ENCODE peak calls at places on chromosomes 7 and 10, in four cellular contexts. One of them, this sample, is unnamed.

GRCh38 chr10:70069346-70069745 is 16.7 kb downstream of the MACROH2A2 start:
- DNase-seq in left cardiac atrium: no peak
- DNase-seq in activated gamma-delta T cell: no peak
- DNase-seq in tibial artery: no peak
- DNase-seq in this sample: no peak

GRCh38 chr7:79749851-79750250 is 296.4 kb upstream of the MAGI2 start:
- DNase-seq in left cardiac atrium: no peak
- DNase-seq in activated gamma-delta T cell: no peak
- DNase-seq in tibial artery: no peak
- DNase-seq in this sample: no peak

GRCh38 chr7:157760004-157760730 is 423.4 kb downstream of the DNAJB6 start:
- DNase-seq in left cardiac atrium: no peak
- DNase-seq in activated gamma-delta T cell: no peak
- DNase-seq in tibial artery: no peak
- DNase-seq in this sample: no peak

GRCh38 chr10:12512292-12513002 is 163.1 kb downstream of the CAMK1D start:
- DNase-seq in left cardiac atrium: no peak
- DNase-seq in activated gamma-delta T cell: no peak
- DNase-seq in tibial artery: no peak
- DNase-seq in this sample: no peak

GRCh38 chr10:10293431-10293830 is 724.2 kb upstream of the CELF2 start:
- DNase-seq in left cardiac atrium: peak
- DNase-seq in activated gamma-delta T cell: no peak
- DNase-seq in tibial artery: no peak
- DNase-seq in this sample: no peak

GRCh38 chr7:121288894-121289293 is 39.9 kb upstream of the WNT16 start:
- DNase-seq in left cardiac atrium: no peak
- DNase-seq in activated gamma-delta T cell: no peak
- DNase-seq in tibial artery: no peak
- DNase-seq in this sample: no peak

GRCh38 chr7:1230411-1231213 is 2.1 kb upstream of the UNCX start:
- DNase-seq in left cardiac atrium: no peak
- DNase-seq in activated gamma-delta T cell: no peak
- DNase-seq in tibial artery: no peak
- DNase-seq in this sample: no peak

GRCh38 chr7:106283831-106284515 is 810 bp downstream of the NAMPT start:
- DNase-seq in left cardiac atrium: peak
- DNase-seq in activated gamma-delta T cell: no peak
- DNase-seq in tibial artery: peak
- DNase-seq in this sample: peak

GRCh38 chr7:47888371-47889265 is 59.6 kb downstream of the PKD1L1 start:
- DNase-seq in left cardiac atrium: no peak
- DNase-seq in activated gamma-delta T cell: no peak
- DNase-seq in tibial artery: no peak
- DNase-seq in this sample: no peak

GRCh38 chr10:113867904-113868303 is 13.4 kb downstream of the NHLRC2 start:
- DNase-seq in left cardiac atrium: no peak
- DNase-seq in activated gamma-delta T cell: no peak
- DNase-seq in tibial artery: no peak
- DNase-seq in this sample: no peak

GRCh38 chr7:40571796-40572195 is 437.0 kb downstream of the SUGCT start:
- DNase-seq in left cardiac atrium: no peak
- DNase-seq in activated gamma-delta T cell: no peak
- DNase-seq in tibial artery: no peak
- DNase-seq in this sample: no peak

GRCh38 chr7:340979-341694 is 51.2 kb downstream of the FOXL3 start:
- DNase-seq in left cardiac atrium: no peak
- DNase-seq in activated gamma-delta T cell: no peak
- DNase-seq in tibial artery: no peak
- DNase-seq in this sample: no peak

GRCh38 chr7:120732256-120732655 is 125.7 kb downstream of the TSPAN12 start:
- DNase-seq in left cardiac atrium: no peak
- DNase-seq in activated gamma-delta T cell: no peak
- DNase-seq in tibial artery: no peak
- DNase-seq in this sample: no peak

GRCh38 chr10:122303271-122304053 is 32.4 kb downstream of the BTBD16 start:
- DNase-seq in left cardiac atrium: no peak
- DNase-seq in activated gamma-delta T cell: no peak
- DNase-seq in tibial artery: no peak
- DNase-seq in this sample: no peak

GRCh38 chr10:77702166-77702565 is 64.6 kb upstream of the KCNMA1 start:
- DNase-seq in left cardiac atrium: no peak
- DNase-seq in activated gamma-delta T cell: no peak
- DNase-seq in tibial artery: no peak
- DNase-seq in this sample: no peak

GRCh38 chr10:47440207-47440606 is 43.7 kb downstream of the ANXA8 start:
- DNase-seq in left cardiac atrium: no peak
- DNase-seq in activated gamma-delta T cell: no peak
- DNase-seq in tibial artery: no peak
- DNase-seq in this sample: no peak

GRCh38 chr10:74118794-74119193 is 31.8 kb downstream of the AP3M1 start:
- DNase-seq in left cardiac atrium: peak
- DNase-seq in activated gamma-delta T cell: no peak
- DNase-seq in tibial artery: no peak
- DNase-seq in this sample: no peak

GRCh38 chr7:54831644-54832095 is 72.7 kb upstream of the SEC61G start:
- DNase-seq in left cardiac atrium: no peak
- DNase-seq in activated gamma-delta T cell: no peak
- DNase-seq in tibial artery: no peak
- DNase-seq in this sample: no peak

GRCh38 chr10:43585981-43586738 is 11.7 kb upstream of the ZNF239 start:
- DNase-seq in left cardiac atrium: no peak
- DNase-seq in activated gamma-delta T cell: no peak
- DNase-seq in tibial artery: no peak
- DNase-seq in this sample: no peak

GRCh38 chr7:127962589-127963361 is 68.5 kb downstream of the LRRC4 start:
- DNase-seq in left cardiac atrium: no peak
- DNase-seq in activated gamma-delta T cell: no peak
- DNase-seq in tibial artery: no peak
- DNase-seq in this sample: no peak

GRCh38 chr7:15675379-15675778 is 11.1 kb downstream of the MEOX2 start:
- DNase-seq in left cardiac atrium: no peak
- DNase-seq in activated gamma-delta T cell: no peak
- DNase-seq in tibial artery: no peak
- DNase-seq in this sample: no peak

GRCh38 chr7:2956526-2957368 is 86.9 kb downstream of the CARD11 start:
- DNase-seq in left cardiac atrium: no peak
- DNase-seq in activated gamma-delta T cell: no peak
- DNase-seq in tibial artery: no peak
- DNase-seq in this sample: no peak

GRCh38 chr10:79348640-79348988 is 1.3 kb downstream of the PPIF start:
- DNase-seq in left cardiac atrium: no peak
- DNase-seq in activated gamma-delta T cell: no peak
- DNase-seq in tibial artery: no peak
- DNase-seq in this sample: no peak

GRCh38 chr10:132756591-132756990 is 29.4 kb downstream of the NKX6-2 start:
- DNase-seq in left cardiac atrium: no peak
- DNase-seq in activated gamma-delta T cell: no peak
- DNase-seq in tibial artery: no peak
- DNase-seq in this sample: no peak

GRCh38 chr7:142158741-142159496 is 47.4 kb downstream of the MGAM2 start:
- DNase-seq in left cardiac atrium: no peak
- DNase-seq in activated gamma-delta T cell: no peak
- DNase-seq in tibial artery: no peak
- DNase-seq in this sample: no peak

GRCh38 chr7:140591178-140591902 is 49.3 kb downstream of the DENND2A start:
- DNase-seq in left cardiac atrium: no peak
- DNase-seq in activated gamma-delta T cell: no peak
- DNase-seq in tibial artery: no peak
- DNase-seq in this sample: no peak

GRCh38 chr10:34967411-34967880 is 122.7 kb downstream of the CUL2 start:
- DNase-seq in left cardiac atrium: peak
- DNase-seq in activated gamma-delta T cell: no peak
- DNase-seq in tibial artery: no peak
- DNase-seq in this sample: no peak

GRCh38 chr7:32500922-32501341 is 5.6 kb downstream of the AVL9 start:
- DNase-seq in left cardiac atrium: no peak
- DNase-seq in activated gamma-delta T cell: no peak
- DNase-seq in tibial artery: no peak
- DNase-seq in this sample: no peak

This sample was measured in activated T-helper 2 cell treated with anti-CD3 and anti-CD28 coated beads, Interferon-gamma antibody, Interleukin-2, Interleukin-4, amounts not matched to agents 10 μg/mL and 5 μg/mL and 100 μg/mL, durations not matched to agents 14 hours and 24 hours and 36 hours.